ENCODE peak calls at places on chromosomes 7 and 10, in five cellular contexts. B is cardiac muscle cell; K is stimulated activated CD8-positive, alpha-beta memory T cell treated with anti-CD3 and anti-CD28 coated beads, Interleukin-2, amount 100 ng/mL, for 1 hour; S is astrocyte; D is fibroblast of the conjunctiva. U is an unnamed sample.

GRCh38 chr7:7848245-7848644 is 120.4 kb upstream of the GLCCI1 start:
- DNase-seq in S (no peak), D (no peak), B (no peak), K (no peak), U (no peak)

GRCh38 chr7:155317114-155317434 is 19.4 kb downstream of the INSIG1 start:
- DNase-seq in D (no peak), K (no peak), B (no peak), S (no peak), U (no peak)

GRCh38 chr10:983951-984705 is 4.1 kb upstream of the GTPBP4 start:
- DNase-seq in B (no peak), S (peak), D (no peak), K (no peak), U (no peak)

GRCh38 chr7:29604702-29605101 is 41.1 kb downstream of the PRR15 start:
- DNase-seq in S (no peak), K (no peak), B (no peak), D (no peak), U (no peak)

GRCh38 chr7:132145466-132145865 is 430.8 kb downstream of the PLXNA4 start:
- DNase-seq in B (no peak), S (peak), D (peak), K (no peak), U (no peak)

GRCh38 chr10:113484487-113484886 is 68.4 kb upstream of the HABP2 start:
- DNase-seq in K (no peak), D (no peak), B (no peak), S (no peak), U (no peak)

GRCh38 chr7:132489776-132490237 is 86.5 kb downstream of the PLXNA4 start:
- DNase-seq in S (no peak), B (no peak), K (no peak), D (no peak), U (no peak)

GRCh38 chr10:21265622-21266021 is 259.9 kb downstream of the SKIDA1 start:
- DNase-seq in D (no peak), K (no peak), S (peak), B (no peak), U (no peak)